ENCODE peak calls at places on chromosomes 11 and 22, in seven cellular contexts. V is epithelial cell of proximal tubule; U is body of pancreas; B is non-pigmented ciliary epithelial cell; A is stimulated activated CD4-positive, alpha-beta T cell treated with anti-CD3 and anti-CD28 coated beads, Interleukin-4, amount 100 ng/mL, for 48 hours; P is ACHN; E is naive thymus-derived CD8-positive, alpha-beta T cell. H is an unnamed sample.

GRCh38 chr11:12564012-12564411 is 110.2 kb upstream of the TEAD1 start:
- DNase-seq in V (no peak), U (no peak), B (no peak), A (no peak), P (no peak), E (no peak), H (no peak)

GRCh38 chr11:43987384-43988039 is 45.1 kb downstream of the C11orf96 start:
- DNase-seq in V (peak), U (peak), B (no peak), A (no peak), P (peak), E (no peak), H (peak)

GRCh38 chr22:27372969-27373670 is 428.4 kb downstream of the MN1 start:
- DNase-seq in V (no peak), U (peak), B (no peak), A (no peak), P (no peak), E (no peak), H (no peak)

GRCh38 chr22:37675930-37676571 is 615 bp downstream of the LGALS1 start:
- DNase-seq in V (no peak), U (peak), B (no peak), A (no peak), P (peak), E (no peak), H (no peak)

GRCh38 chr11:69825037-69825834 is 6.0 kb upstream of the FGF3 start:
- DNase-seq in V (no peak), U (no peak), B (no peak), A (no peak), P (no peak), E (no peak), H (no peak)

GRCh38 chr11:34682822-34683221 is 61.9 kb downstream of the EHF start:
- DNase-seq in V (peak), U (no peak), B (no peak), A (no peak), P (peak), E (no peak), H (no peak)

GRCh38 chr11:12831471-12832202 is 157.4 kb downstream of the TEAD1 start:
- DNase-seq in V (no peak), U (no peak), B (no peak), A (no peak), P (no peak), E (no peak), H (no peak)

GRCh38 chr11:83007909-83008580 is 63.7 kb downstream of the RAB30 start:
- DNase-seq in V (no peak), U (peak), B (no peak), A (no peak), P (no peak), E (no peak), H (no peak)

GRCh38 chr11:64019106-64020031 is 16.4 kb upstream of the FLRT1 start:
- DNase-seq in V (no peak), U (peak), B (no peak), A (no peak), P (no peak), E (no peak), H (no peak)

GRCh38 chr11:79406376-79406775 is 34.5 kb downstream of the TENM4 start:
- DNase-seq in V (no peak), U (no peak), B (no peak), A (no peak), P (no peak), E (no peak), H (no peak)

GRCh38 chr11:129453293-129453721 is 77.7 kb downstream of the BARX2 start:
- DNase-seq in V (no peak), U (peak), B (no peak), A (no peak), P (no peak), E (no peak), H (no peak)

GRCh38 chr11:69599502-69599901 is 41.5 kb upstream of the CCND1 start:
- DNase-seq in V (no peak), U (no peak), B (no peak), A (no peak), P (no peak), E (no peak), H (no peak)

GRCh38 chr22:39039306-39040126 is 1.1 kb upstream of the APOBEC3F start:
- DNase-seq in V (no peak), U (no peak), B (no peak), A (no peak), P (no peak), E (no peak), H (no peak)

GRCh38 chr22:17578129-17578754 is 14.9 kb downstream of the SLC25A18 start:
- DNase-seq in V (no peak), U (peak), B (no peak), A (no peak), P (no peak), E (no peak), H (no peak)

GRCh38 chr11:67438121-67438902 is 830 bp upstream of the PTPRCAP start:
- DNase-seq in V (no peak), U (no peak), B (no peak), A (peak), P (no peak), E (peak), H (no peak)

GRCh38 chr11:13883042-13883441 is 79.5 kb upstream of the SPON1 start:
- DNase-seq in V (no peak), U (no peak), B (no peak), A (no peak), P (no peak), E (no peak), H (no peak)

GRCh38 chr22:44686873-44687600 is 15.0 kb upstream of the PRR5 start:
- DNase-seq in V (no peak), U (no peak), B (no peak), A (no peak), P (no peak), E (no peak), H (no peak)

GRCh38 chr11:75351541-75352416 is at the start of gene ARRB1:
- DNase-seq in V (no peak), U (peak), B (no peak), A (peak), P (no peak), E (peak), H (no peak)

GRCh38 chr11:74299000-74299399 is 12.4 kb downstream of the P4HA3 start:
- DNase-seq in V (no peak), U (no peak), B (no peak), A (no peak), P (no peak), E (no peak), H (no peak)

GRCh38 chr22:43697894-43698293 is 114.2 kb downstream of the EFCAB6 start:
- DNase-seq in V (no peak), U (no peak), B (no peak), A (no peak), P (no peak), E (no peak), H (no peak)

GRCh38 chr11:35593143-35593542 is 25.1 kb upstream of the FJX1 start:
- DNase-seq in V (peak), U (no peak), B (peak), A (no peak), P (peak), E (no peak), H (peak)

GRCh38 chr11:120964857-120965256 is 59.0 kb upstream of the TBCEL start:
- DNase-seq in V (no peak), U (no peak), B (no peak), A (no peak), P (no peak), E (no peak), H (no peak)

GRCh38 chr11:10493041-10493663 is 38.1 kb downstream of the AMPD3 start:
- DNase-seq in V (no peak), U (no peak), B (no peak), A (no peak), P (no peak), E (no peak), H (no peak)

GRCh38 chr11:122069946-122070345 is 46.1 kb downstream of the BLID start:
- DNase-seq in V (no peak), U (peak), B (peak), A (no peak), P (no peak), E (no peak), H (no peak)

GRCh38 chr11:65297026-65297667 is 17.5 kb upstream of the CDC42EP2 start:
- DNase-seq in V (no peak), U (no peak), B (no peak), A (no peak), P (no peak), E (no peak), H (no peak)

GRCh38 chr11:110691961-110692360 is 20.3 kb downstream of the ARHGAP20 start:
- DNase-seq in V (no peak), U (no peak), B (no peak), A (no peak), P (no peak), E (no peak), H (no peak)

GRCh38 chr22:35631597-35631996 is 14.5 kb upstream of the MB start:
- DNase-seq in V (no peak), U (peak), B (no peak), A (peak), P (peak), E (no peak), H (no peak)

GRCh38 chr11:70433966-70434812 is 35.9 kb downstream of the CTTN start:
- DNase-seq in V (no peak), U (no peak), B (no peak), A (no peak), P (no peak), E (no peak), H (no peak)

GRCh38 chr22:38718414-38718813 is 12.7 kb downstream of the GTPBP1 start:
- DNase-seq in V (no peak), U (peak), B (no peak), A (no peak), P (peak), E (no peak), H (peak)

GRCh38 chr11:71138737-71139425 is 113.5 kb downstream of the SHANK2 start:
- DNase-seq in V (no peak), U (no peak), B (no peak), A (no peak), P (no peak), E (no peak), H (no peak)

GRCh38 chr11:60193687-60194433 is 11.0 kb upstream of the MS4A6A start:
- DNase-seq in V (peak), U (peak), B (no peak), A (peak), P (peak), E (peak), H (no peak)

GRCh38 chr11:2175659-2176058 is 4.0 kb upstream of the TH start:
- DNase-seq in V (no peak), U (peak), B (no peak), A (no peak), P (peak), E (no peak), H (no peak)

GRCh38 chr22:38422615-38423511 is 32.1 kb downstream of the KCNJ4 start:
- DNase-seq in V (no peak), U (no peak), B (no peak), A (no peak), P (no peak), E (no peak), H (no peak)

GRCh38 chr22:50532353-50532700 is 2.5 kb upstream of the TYMP start:
- DNase-seq in V (no peak), U (no peak), B (no peak), A (no peak), P (no peak), E (no peak), H (no peak)

GRCh38 chr11:57207160-57207559 is 25.4 kb downstream of the LRRC55 start:
- DNase-seq in V (no peak), U (no peak), B (no peak), A (no peak), P (no peak), E (no peak), H (no peak)

GRCh38 chr11:77127969-77128691 is at the start of gene MYO7A:
- DNase-seq in V (no peak), U (peak), B (no peak), A (no peak), P (no peak), E (no peak), H (no peak)

GRCh38 chr11:102429691-102430090 is 22.9 kb downstream of the TMEM123 start:
- DNase-seq in V (no peak), U (no peak), B (no peak), A (no peak), P (no peak), E (no peak), H (no peak)

H was measured in T1000.